ENCODE peak calls at places on chromosomes 13 and 19, in seven cellular contexts. N, S, V, P, F, Q and W are unnamed samples.

GRCh38 chr13:106566682-106567420 is 1.1 kb downstream of the ARGLU1 start:
- DNase-seq in P (peak), S (no peak), N (peak), Q (peak), V (no peak), F (peak), W (no peak)

GRCh38 chr13:44380404-44381165 is 7.0 kb downstream of the SERP2 start:
- DNase-seq in N (no peak), S (no peak), V (no peak), P (no peak), F (no peak), Q (no peak), W (no peak)

GRCh38 chr19:31263317-31263716 is 85.9 kb downstream of the TSHZ3 start:
- DNase-seq in N (no peak), Q (no peak), V (no peak), S (no peak), P (no peak), F (no peak), W (no peak)

GRCh38 chr13:29573190-29573589 is 22.3 kb downstream of the SLC7A1 start:
- DNase-seq in N (peak), Q (no peak), V (no peak), S (no peak), F (no peak), P (no peak), W (no peak)

GRCh38 chr13:110214637-110215036 is 92.3 kb downstream of the COL4A1 start:
- DNase-seq in F (no peak), S (no peak), Q (no peak), V (peak), P (no peak), N (no peak), W (no peak)

GRCh38 chr13:48542581-48543341 is 9.9 kb upstream of the RCBTB2 start:
- DNase-seq in P (no peak), F (no peak), S (peak), Q (no peak), N (peak), V (no peak), W (peak)

GRCh38 chr13:50801087-50801931 is 42.2 kb downstream of the DLEU7 start:
- DNase-seq in F (no peak), N (peak), S (peak), P (peak), V (peak), Q (peak), W (peak)

GRCh38 chr19:3387645-3388589 is 21.5 kb downstream of the NFIC start:
- DNase-seq in Q (no peak), N (peak), P (no peak), S (no peak), V (no peak), F (peak), W (no peak)

GRCh38 chr13:65670014-65670625 is 1560.0 kb downstream of the PCDH9 start:
- DNase-seq in V (no peak), F (no peak), Q (no peak), P (no peak), S (no peak), N (no peak), W (no peak)

GRCh38 chr19:38711726-38712153 is 32.5 kb downstream of the CAPN12 start:
- DNase-seq in N (no peak), V (peak), P (no peak), Q (no peak), S (no peak), F (no peak), W (no peak)

GRCh38 chr13:97141564-97142005 is 80.5 kb upstream of the MBNL2 start:
- DNase-seq in P (peak), S (peak), V (peak), F (no peak), N (peak), Q (no peak), W (no peak)

GRCh38 chr13:97234742-97235141 is 12.6 kb downstream of the MBNL2 start:
- DNase-seq in N (peak), F (no peak), V (no peak), P (no peak), S (no peak), Q (no peak), W (no peak)

GRCh38 chr13:98780972-98781869 is 28.7 kb upstream of the SLC15A1 start:
- DNase-seq in Q (no peak), N (peak), F (no peak), S (no peak), V (no peak), P (no peak), W (no peak)

GRCh38 chr13:41660426-41660825 is 203.1 kb downstream of the RGCC start:
- DNase-seq in P (no peak), F (no peak), N (no peak), V (no peak), Q (no peak), S (no peak), W (no peak)

GRCh38 chr13:112248406-112248760 is 127.8 kb upstream of the SPACA7 start:
- DNase-seq in Q (no peak), S (no peak), F (peak), P (no peak), N (no peak), V (no peak), W (no peak)

GRCh38 chr13:110305949-110306339 is 1.0 kb downstream of the COL4A1 start:
- DNase-seq in S (no peak), F (no peak), N (no peak), Q (no peak), V (no peak), P (no peak), W (no peak)

GRCh38 chr19:28823338-28823961 is 389.5 kb downstream of the UQCRFS1 start:
- DNase-seq in N (no peak), P (peak), S (peak), F (no peak), Q (no peak), V (no peak), W (no peak)

GRCh38 chr19:9848060-9848459 is 12.9 kb downstream of the PIN1 start:
- DNase-seq in F (no peak), P (no peak), Q (no peak), V (no peak), S (no peak), N (no peak), W (no peak)

GRCh38 chr13:74528751-74529513 is 394.7 kb upstream of the KLF12 start:
- DNase-seq in S (no peak), Q (no peak), N (no peak), V (no peak), F (no peak), P (no peak), W (no peak)

GRCh38 chr19:3722443-3723109 is 14.4 kb downstream of the TJP3 start:
- DNase-seq in V (no peak), F (no peak), S (no peak), Q (no peak), N (peak), P (peak), W (no peak)

GRCh38 chr19:15404780-15405211 is 14.0 kb downstream of the AKAP8L start:
- DNase-seq in F (no peak), S (no peak), P (no peak), N (peak), V (no peak), Q (no peak), W (no peak)

DNA sequence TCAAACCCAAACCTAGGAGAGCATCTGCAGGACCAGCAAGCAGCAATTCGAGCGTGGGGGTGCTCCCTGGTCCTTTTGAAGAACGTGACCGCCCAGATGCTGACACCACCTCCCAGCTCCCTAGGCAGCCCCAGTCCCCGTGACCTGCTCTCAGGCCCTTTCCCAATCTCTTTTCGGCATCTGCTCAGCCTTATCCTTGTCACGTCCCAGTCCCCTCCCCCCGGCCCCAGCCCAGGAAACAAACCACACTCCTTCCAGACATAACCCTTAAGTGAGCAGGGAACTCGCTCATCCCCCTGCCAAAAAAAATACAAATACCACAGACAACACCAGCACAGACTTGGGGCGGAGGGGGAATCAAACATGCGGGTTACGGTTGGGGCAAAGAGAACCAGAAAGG is 3.3 kb downstream of the MLLT1 start:
- DNase-seq in P (no peak), Q (no peak), N (peak), F (no peak), V (peak), S (no peak), W (no peak)
- H3K4me3 ChIP-seq in P (no peak), Q (no peak), N (no peak), F (no peak), V (no peak), S (no peak), W (no peak)

GRCh38 chr19:1872807-1873523 is 9.6 kb upstream of the KLF16 start:
- DNase-seq in S (no peak), V (no peak), F (peak), P (no peak), N (no peak), Q (no peak), W (no peak)

GRCh38 chr19:1871630-1872029 is 8.3 kb upstream of the KLF16 start:
- DNase-seq in N (no peak), S (no peak), F (peak), Q (no peak), V (no peak), P (no peak), W (no peak)

GRCh38 chr19:1874554-1875185 is 10.6 kb downstream of the ABHD17A start:
- DNase-seq in N (no peak), S (no peak), F (no peak), V (no peak), P (no peak), Q (peak), W (no peak)

GRCh38 chr19:1875646-1876493 is 9.4 kb downstream of the ABHD17A start:
- DNase-seq in P (peak), S (peak), N (peak), F (peak), Q (peak), V (no peak), W (peak)

GRCh38 chr19:1873524-1874473 is 10.4 kb upstream of the KLF16 start:
- DNase-seq in P (peak), S (no peak), V (no peak), F (peak), Q (no peak), N (no peak), W (no peak)
- H3K4me3 ChIP-seq in P (no peak), S (no peak), V (no peak), F (peak), Q (peak), N (no peak), W (peak)

DNA sequence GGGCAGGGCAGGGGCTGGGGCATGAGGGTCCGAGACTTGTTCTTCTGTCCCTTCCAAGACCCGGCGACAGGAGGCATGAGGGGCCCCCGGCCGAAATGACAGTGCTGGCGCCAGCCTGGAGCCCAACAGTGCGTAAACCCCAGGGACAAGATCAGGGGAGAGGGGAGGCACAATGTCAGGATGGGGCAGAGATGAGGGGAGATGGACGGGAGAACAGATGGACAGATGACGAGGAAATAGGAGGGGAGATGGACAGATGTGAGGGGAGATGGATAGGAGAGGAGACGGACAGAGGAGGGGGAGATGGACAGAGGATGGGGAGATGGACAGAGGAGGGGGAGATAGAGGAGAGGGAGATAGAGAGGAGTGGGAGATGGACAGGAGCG is 523 bp downstream of the FLT3LG start:
- DNase-seq in V (no peak), N (no peak), S (no peak), F (no peak), Q (no peak), P (no peak), W (no peak)
- H3K4me3 ChIP-seq in V (peak), N (peak), S (no peak), F (peak), Q (peak), P (no peak), W (peak)

GRCh38 chr13:36673838-36674326 is at the start of gene SERTM1:
- DNase-seq in S (peak), F (peak), P (no peak), N (no peak), V (no peak), Q (no peak), W (no peak)

GRCh38 chr13:36675213-36675536 is 1.4 kb downstream of the SERTM1 start:
- DNase-seq in P (no peak), Q (no peak), V (no peak), N (no peak), S (no peak), F (no peak), W (no peak)

GRCh38 chr13:36674337-36675212 is 755 bp downstream of the SERTM1 start:
- DNase-seq in P (no peak), F (no peak), S (no peak), N (no peak), V (no peak), Q (no peak), W (no peak)

GRCh38 chr13:36673352-36673751 is 468 bp upstream of the SERTM1 start:
- DNase-seq in S (no peak), F (no peak), P (no peak), N (no peak), V (no peak), Q (no peak), W (no peak)
- H3K4me3 ChIP-seq in S (no peak), F (peak), P (no peak), N (no peak), V (no peak), Q (no peak), W (no peak)

GRCh38 chr19:11382898-11383705 is 1.0 kb downstream of the EPOR start:
- DNase-seq in F (peak), V (no peak), S (no peak), N (peak), Q (peak), P (peak), W (no peak)
- H3K4me3 ChIP-seq in F (peak), V (no peak), S (peak), N (peak), Q (no peak), P (no peak), W (peak)

GRCh38 chr19:1066251-1066747 is 668 bp upstream of the ARHGAP45 start:
- DNase-seq in P (peak), S (no peak), Q (no peak), V (no peak), N (peak), F (peak), W (no peak)
- H3K4me3 ChIP-seq in P (no peak), S (no peak), Q (no peak), V (no peak), N (peak), F (peak), W (peak)

GRCh38 chr19:53958168-53958571 is 4.6 kb upstream of the CACNG8 start:
- DNase-seq in F (no peak), V (no peak), N (no peak), S (no peak), P (no peak), Q (no peak), W (no peak)
- H3K4me3 ChIP-seq in F (no peak), V (no peak), N (no peak), S (no peak), P (no peak), Q (no peak), W (no peak)

DNA sequence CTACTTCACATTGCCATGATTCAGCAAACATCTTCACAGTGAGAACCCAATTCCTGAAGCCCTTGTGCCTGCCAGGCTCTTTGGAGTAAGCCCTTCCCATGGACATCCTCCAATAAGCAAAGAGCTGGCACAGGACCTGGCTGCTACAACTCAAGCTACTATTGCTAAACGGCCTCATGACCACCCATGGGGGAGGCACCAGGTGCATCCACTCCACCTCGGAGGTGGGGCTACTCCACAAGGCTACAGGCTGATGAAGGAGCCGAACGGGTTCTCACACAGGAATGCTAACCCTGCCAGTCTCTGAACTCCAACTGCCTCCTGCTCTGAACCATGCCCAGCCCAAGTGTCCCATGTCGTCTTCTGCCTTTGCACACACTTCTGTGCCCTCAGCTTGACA is 10.0 kb downstream of the SYMPK start:
- DNase-seq in F (peak), P (peak), V (no peak), N (no peak), Q (no peak), S (no peak), W (no peak)
- H3K4me3 ChIP-seq in F (no peak), P (no peak), V (no peak), N (no peak), Q (no peak), S (no peak), W (no peak)

GRCh38 chr13:34162545-34162936 is 344.6 kb downstream of the RFC3 start:
- DNase-seq in V (peak), N (no peak), Q (no peak), S (no peak), F (no peak), P (no peak), W (no peak)
- H3K4me3 ChIP-seq in V (no peak), N (no peak), Q (no peak), S (no peak), F (no peak), P (no peak), W (no peak)

DNA sequence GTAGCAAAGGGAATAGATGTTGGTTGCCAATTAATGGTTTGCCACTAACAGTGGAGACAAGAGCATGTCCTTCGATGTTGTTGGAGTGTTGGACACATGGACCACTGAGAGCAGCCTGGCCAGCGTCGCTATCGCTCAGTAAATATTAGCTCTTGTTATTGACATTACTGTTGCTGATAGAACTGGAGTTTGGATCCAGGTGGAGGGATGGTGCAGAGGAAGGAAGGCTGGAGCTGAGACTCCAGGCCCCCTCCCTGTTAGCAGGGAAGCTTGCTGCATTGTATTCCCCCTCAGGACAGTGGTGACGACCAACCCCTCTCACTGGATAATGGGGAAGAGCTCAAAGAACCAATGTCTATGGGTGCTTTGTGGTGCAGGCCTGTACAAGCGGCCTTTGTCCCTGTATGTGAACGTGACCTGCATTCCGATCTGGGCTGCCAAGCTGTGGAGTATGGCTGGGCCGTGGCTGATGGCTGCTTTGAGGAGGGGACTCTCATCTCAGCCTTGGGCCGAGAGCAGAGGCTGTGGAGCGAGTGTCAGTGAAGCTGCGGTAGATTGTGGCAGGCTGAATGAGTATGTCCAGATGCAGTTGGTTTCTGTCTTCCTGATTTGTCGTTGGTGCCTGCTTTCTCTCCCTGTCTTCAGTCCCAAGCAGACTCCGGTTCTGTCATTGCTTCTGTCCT is 7.0 kb downstream of the CLASRP start:
- DNase-seq in F (no peak), P (no peak), V (no peak), S (no peak), Q (no peak), N (no peak), W (no peak)
- H3K4me3 ChIP-seq in F (no peak), P (no peak), V (no peak), S (no peak), Q (no peak), N (no peak), W (no peak)